ENCODE peak calls at places on chromosome 21, in ten cellular contexts. U is fibroblast of villous mesenchyme; B is stimulated activated CD4-positive, alpha-beta T cell treated with anti-CD3 and anti-CD28 coated beads, Interleukin-1b, Interleukin-23, amount 100 ng/mL, for 4 hours; Z is GM13977; D is fibroblast of the conjunctiva; F is HEK293T; H is transverse colon; C is Panc1; X is dorsolateral prefrontal cortex; N is HL-60. T is an unnamed sample.

GRCh38 chr21:27275294-27275927 is 308.5 kb upstream of the ADAMTS5 start:
- DNase-seq in U (peak), B (no peak), Z (no peak), D (peak), F (no peak), H (no peak), C (no peak), X (no peak), N (peak), T (no peak)

GRCh38 chr21:31622397-31622796 is 37.1 kb upstream of the SOD1 start:
- DNase-seq in U (no peak), B (no peak), Z (no peak), D (no peak), F (no peak), H (no peak), C (no peak), X (no peak), N (no peak), T (no peak)

GRCh38 chr21:22343721-22344120 is 1345.5 kb downstream of the NCAM2 start:
- DNase-seq in U (no peak), B (no peak), Z (no peak), D (no peak), F (no peak), H (no peak), C (no peak), X (no peak), N (no peak), T (no peak)

GRCh38 chr21:14070968-14071367 is 139.8 kb downstream of the LIPI start:
- DNase-seq in U (no peak), B (no peak), Z (no peak), D (no peak), F (no peak), H (no peak), C (no peak), X (no peak), N (no peak), T (no peak)

GRCh38 chr21:34365794-34366193 is 2.0 kb downstream of the KCNE2 start:
- DNase-seq in U (no peak), B (no peak), Z (no peak), D (no peak), F (no peak), H (peak), C (no peak), X (no peak), N (no peak), T (no peak)

GRCh38 chr21:37828515-37828914 is 87.7 kb downstream of the KCNJ6 start:
- DNase-seq in U (no peak), B (no peak), Z (no peak), D (no peak), F (no peak), H (no peak), C (no peak), X (peak), N (no peak), T (no peak)

GRCh38 chr21:32392880-32393676 is at the start of gene URB1:
- DNase-seq in U (peak), B (peak), Z (peak), D (peak), F (peak), H (peak), C (no peak), X (peak), N (peak), T (peak)

GRCh38 chr21:33661146-33661545 is 18.8 kb downstream of the ITSN1 start:
- DNase-seq in U (no peak), B (no peak), Z (no peak), D (no peak), F (no peak), H (no peak), C (no peak), X (no peak), N (no peak), T (no peak)

GRCh38 chr21:42663860-42664535 is 10.6 kb downstream of the PDE9A start:
- DNase-seq in U (no peak), B (no peak), Z (no peak), D (no peak), F (no peak), H (no peak), C (no peak), X (no peak), N (no peak), T (no peak)

GRCh38 chr21:31557956-31558838 is 101.3 kb upstream of the SOD1 start:
- DNase-seq in U (no peak), B (peak), Z (no peak), D (no peak), F (peak), H (peak), C (no peak), X (peak), N (no peak), T (no peak)

GRCh38 chr21:38914071-38914491 is 108.4 kb downstream of the ETS2 start:
- DNase-seq in U (no peak), B (no peak), Z (no peak), D (no peak), F (no peak), H (peak), C (no peak), X (no peak), N (no peak), T (no peak)

GRCh38 chr21:43193651-43194302 is 25.0 kb downstream of the CRYAA start:
- DNase-seq in U (peak), B (no peak), Z (no peak), D (no peak), F (no peak), H (no peak), C (no peak), X (peak), N (no peak), T (no peak)

GRCh38 chr21:45769896-45770295 is 126.4 kb downstream of the PCBP3 start:
- DNase-seq in U (no peak), B (no peak), Z (no peak), D (no peak), F (no peak), H (no peak), C (no peak), X (no peak), N (no peak), T (no peak)

GRCh38 chr21:26487981-26488480 is 85.1 kb downstream of the CYYR1 start:
- DNase-seq in U (no peak), B (no peak), Z (no peak), D (no peak), F (no peak), H (no peak), C (no peak), X (no peak), N (no peak), T (no peak)

GRCh38 chr21:43792406-43792805 is 3.0 kb downstream of the RRP1 start:
- DNase-seq in U (no peak), B (no peak), Z (no peak), D (no peak), F (no peak), H (no peak), C (no peak), X (no peak), N (no peak), T (no peak)

GRCh38 chr21:34968414-34969333 is 80.4 kb downstream of the RUNX1 start:
- DNase-seq in U (no peak), B (no peak), Z (no peak), D (no peak), F (no peak), H (no peak), C (no peak), X (no peak), N (peak), T (peak)

GRCh38 chr21:38798481-38798882 is 7.2 kb upstream of the ETS2 start:
- DNase-seq in U (no peak), B (no peak), Z (no peak), D (no peak), F (peak), H (peak), C (no peak), X (no peak), N (no peak), T (no peak)

T was measured in GM10248.